ENCODE peak calls at places on chromosomes 11 and 22, in eight cellular contexts. E, K, B, D, U, F, M and J are unnamed samples.
A peak's percentile ranks its signal among the peaks of the same experiment; 100 is the strongest.

GRCh38 chr11:131614514-131615085 is 244.2 kb downstream of the NTM start:
- DNase-seq in E (no peak), K (no peak), B (peak; percentile 25), D (no peak), U (no peak), F (no peak), M (no peak), J (no peak)

GRCh38 chr11:125517116-125517804 is 21.2 kb upstream of the FEZ1 start:
- DNase-seq in E (peak; percentile 24), K (peak; percentile 61), B (no peak), D (peak; percentile 33), U (no peak), F (no peak), M (no peak), J (no peak)

GRCh38 chr11:59106363-59107336 is at the start of gene FAM111B:
- DNase-seq in E (peak; percentile 94), K (peak; percentile 86), B (peak; percentile 89), D (peak; percentile 65), U (peak; percentile 67), F (peak; percentile 91), M (no peak), J (peak; percentile 94)

GRCh38 chr22:49603016-49603415 is 224.7 kb downstream of the BRD1 start:
- DNase-seq in E (no peak), K (no peak), B (no peak), D (no peak), U (no peak), F (no peak), M (no peak), J (no peak)

GRCh38 chr22:45843030-45843429 is 133.9 kb downstream of the WNT7B start:
- DNase-seq in E (no peak), K (no peak), B (no peak), D (no peak), U (no peak), F (no peak), M (no peak), J (no peak)

GRCh38 chr22:47837703-47838102 is 1075.3 kb downstream of the TBC1D22A start:
- DNase-seq in E (peak; percentile 36), K (peak; percentile 20), B (no peak), D (no peak), U (no peak), F (no peak), M (no peak), J (peak; percentile 30)

GRCh38 chr11:1864831-1865665 is 12.2 kb downstream of the LSP1 start:
- DNase-seq in E (no peak), K (peak; percentile 77), B (peak; percentile 69), D (no peak), U (no peak), F (no peak), M (no peak), J (no peak)

GRCh38 chr11:126063510-126063858 is 818 bp upstream of the CDON start:
- DNase-seq in E (no peak), K (no peak), B (no peak), D (no peak), U (no peak), F (no peak), M (no peak), J (no peak)

GRCh38 chr11:93903989-93904388 is 53.6 kb upstream of the VSTM5 start:
- DNase-seq in E (peak; percentile 4), K (no peak), B (no peak), D (no peak), U (no peak), F (no peak), M (no peak), J (no peak)

GRCh38 chr11:93906486-93906885 is 56.1 kb upstream of the VSTM5 start:
- DNase-seq in E (no peak), K (no peak), B (no peak), D (no peak), U (no peak), F (no peak), M (no peak), J (no peak)

GRCh38 chr11:93902921-93903320 is 52.5 kb upstream of the VSTM5 start:
- DNase-seq in E (no peak), K (no peak), B (no peak), D (no peak), U (no peak), F (no peak), M (peak; percentile 75), J (no peak)

GRCh38 chr11:93904711-93905110 is 54.3 kb upstream of the VSTM5 start:
- DNase-seq in E (no peak), K (no peak), B (no peak), D (no peak), U (no peak), F (no peak), M (no peak), J (no peak)

DNA sequence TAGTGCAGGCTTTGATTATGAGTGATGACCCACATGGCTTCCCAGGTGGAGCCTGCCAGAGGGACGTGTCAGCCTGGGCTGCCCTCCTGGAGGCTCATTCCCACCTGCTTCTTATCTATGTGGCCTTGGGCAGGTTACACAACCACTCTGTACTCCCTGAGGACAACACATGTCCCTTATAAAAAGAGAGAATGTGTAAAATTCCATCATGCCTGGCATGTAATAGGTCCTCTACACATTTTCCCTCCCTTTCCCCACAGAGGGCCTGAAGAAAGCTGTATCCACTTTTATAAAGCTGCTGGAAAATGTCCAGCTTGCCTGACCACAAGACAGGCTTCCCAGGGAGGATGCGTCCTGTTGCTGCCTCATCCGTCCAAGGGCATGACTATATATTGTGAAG is 55.0 kb upstream of the VSTM5 start:
- DNase-seq in E (no peak), K (no peak), B (no peak), D (no peak), U (no peak), F (no peak), M (no peak), J (peak; percentile 33)
- TF ChIP-seq EP300 in E (no peak), K (no peak), B (no peak), D (no peak), U (no peak), F (no peak), M (no peak), J (no peak)

GRCh38 chr11:71948314-71949027 is 19.6 kb downstream of the RNF121 start:
- DNase-seq in E (peak; percentile 65), K (no peak), B (no peak), D (no peak), U (no peak), F (no peak), M (no peak), J (peak; percentile 75)

GRCh38 chr11:71949034-71949433 is 20.2 kb downstream of the RNF121 start:
- DNase-seq in E (no peak), K (no peak), B (no peak), D (no peak), U (no peak), F (no peak), M (no peak), J (no peak)

GRCh38 chr11:71946144-71946571 is 17.3 kb downstream of the RNF121 start:
- DNase-seq in E (peak; percentile 77), K (no peak), B (no peak), D (no peak), U (no peak), F (no peak), M (no peak), J (peak; percentile 22)

GRCh38 chr11:71951741-71952310 is 23.0 kb downstream of the RNF121 start:
- DNase-seq in E (no peak), K (no peak), B (no peak), D (no peak), U (no peak), F (no peak), M (no peak), J (no peak)

GRCh38 chr11:71947498-71947897 is 18.7 kb downstream of the RNF121 start:
- DNase-seq in E (peak; percentile 52), K (no peak), B (no peak), D (no peak), U (no peak), F (no peak), M (no peak), J (peak; percentile 98)
- H3K4me1 ChIP-seq in E (peaks cover 77% of the 10 kb centered on the region), K (peaks cover 27% of the 10 kb centered on the region), B (no peaks in the 10 kb centered on the region), D (no peaks in the 10 kb centered on the region), U (peaks cover 12% of the 10 kb centered on the region), F (peaks cover 6% of the 10 kb centered on the region), M (peaks cover 7% of the 10 kb centered on the region), J (peaks cover 71% of the 10 kb centered on the region)

GRCh38 chr11:11463397-11463796 is 110.3 kb upstream of the CSNK2A3 start:
- DNase-seq in E (no peak), K (peak; percentile 76), B (no peak), D (no peak), U (no peak), F (no peak), M (no peak), J (no peak)

GRCh38 chr11:11459578-11459977 is 106.5 kb upstream of the CSNK2A3 start:
- DNase-seq in E (no peak), K (no peak), B (no peak), D (no peak), U (no peak), F (no peak), M (no peak), J (no peak)

GRCh38 chr11:11458523-11458922 is 105.5 kb upstream of the CSNK2A3 start:
- DNase-seq in E (no peak), K (no peak), B (no peak), D (no peak), U (no peak), F (no peak), M (no peak), J (no peak)

GRCh38 chr11:11464555-11464954 is 111.5 kb upstream of the CSNK2A3 start:
- DNase-seq in E (no peak), K (no peak), B (no peak), D (no peak), U (no peak), F (no peak), M (no peak), J (no peak)

DNA sequence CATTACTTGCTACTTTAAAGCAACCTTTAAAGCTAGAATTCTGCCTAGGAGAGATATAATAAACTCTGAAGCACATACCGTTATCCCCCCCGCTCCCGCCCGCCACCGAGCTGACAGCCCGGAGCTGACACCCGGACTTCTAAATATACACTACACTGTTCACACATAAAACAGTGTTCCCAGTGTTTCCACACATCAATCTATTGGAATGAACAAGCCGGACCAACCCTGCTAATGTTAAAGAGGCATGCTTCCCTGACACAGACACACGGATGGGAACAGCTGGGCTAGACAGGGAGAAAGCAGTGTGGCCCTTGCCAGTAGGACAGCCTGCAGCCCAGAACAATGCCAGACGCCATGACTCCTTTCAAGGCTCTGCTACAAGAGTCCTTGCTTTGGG is 108.4 kb upstream of the CSNK2A3 start:
- DNase-seq in E (no peak), K (no peak), B (peak; percentile 67), D (no peak), U (no peak), F (no peak), M (no peak), J (no peak)
- TF ChIP-seq EP300 in E (no peak), K (no peak), B (no peak), D (no peak), U (no peak), F (no peak), M (no peak), J (no peak)

GRCh38 chr22:30196867-30197336 is 49.7 kb downstream of the LIF start:
- DNase-seq in E (no peak), K (no peak), B (no peak), D (no peak), U (no peak), F (no peak), M (no peak), J (no peak)

GRCh38 chr22:30197389-30197788 is 49.2 kb downstream of the LIF start:
- DNase-seq in E (no peak), K (no peak), B (no peak), D (no peak), U (no peak), F (no peak), M (no peak), J (no peak)

GRCh38 chr22:30195245-30196140 is 51.1 kb downstream of the LIF start:
- DNase-seq in E (no peak), K (no peak), B (no peak), D (no peak), U (peak; percentile 67), F (no peak), M (no peak), J (peak; percentile 40)

GRCh38 chr22:30196141-30196866 is 50.3 kb downstream of the LIF start:
- DNase-seq in E (peak; percentile 100), K (no peak), B (peak; percentile 85), D (peak; percentile 46), U (peak; percentile 80), F (peak; percentile 92), M (peak; percentile 96), J (peak; percentile 84)

DNA sequence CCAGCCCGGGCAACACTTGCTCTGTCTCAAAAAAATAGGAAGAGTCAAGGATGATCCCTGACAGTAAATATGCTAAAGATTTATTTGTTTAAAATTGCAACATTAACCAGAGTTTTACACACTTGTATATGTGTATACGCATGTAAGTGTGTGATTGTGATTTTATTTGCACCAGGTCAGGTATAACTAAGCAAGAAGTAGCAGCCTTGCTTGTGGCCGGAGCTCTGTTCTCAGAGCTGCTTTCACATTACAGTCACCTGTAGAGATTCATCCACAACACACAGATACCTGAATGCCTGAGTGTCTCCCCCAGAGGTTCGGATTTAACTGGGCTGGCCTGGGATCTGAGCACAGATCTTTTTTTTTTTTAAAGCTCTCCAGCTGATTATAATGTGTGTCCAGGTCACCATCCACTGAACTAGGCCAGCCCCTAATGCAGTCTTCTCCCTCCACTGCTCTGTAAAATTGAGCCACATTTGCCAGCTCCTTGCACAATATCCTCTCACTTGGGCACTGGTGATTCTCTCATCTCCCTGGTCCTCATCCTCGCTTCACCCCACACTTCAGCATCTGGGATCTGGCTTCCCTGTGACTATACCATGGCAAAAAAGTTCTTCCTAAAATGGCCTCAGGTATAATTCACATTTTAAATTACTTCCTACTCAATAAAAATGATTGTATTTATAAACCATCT is 48.3 kb downstream of the LIF start:
- DNase-seq in E (no peak), K (no peak), B (no peak), D (no peak), U (no peak), F (no peak), M (no peak), J (no peak)
- H3K4me1 ChIP-seq in E (peaks cover 57% of the 10 kb centered on the region), K (peaks cover 14% of the 10 kb centered on the region), B (peaks cover 23% of the 10 kb centered on the region), D (peaks cover 14% of the 10 kb centered on the region), U (peaks cover 42% of the 10 kb centered on the region), F (peaks cover 17% of the 10 kb centered on the region), M (peaks cover 24% of the 10 kb centered on the region), J (peaks cover 44% of the 10 kb centered on the region)